ENCODE peak calls at places on chromosome 18, in five cellular contexts. E is activated CD8-positive, alpha-beta T cell treated with anti-CD3 and anti-CD28 coated beads for 36 hours; L is cardiac muscle cell; M is endodermal cell; F is foreskin fibroblast. Y is an unnamed sample.
A peak's percentile ranks its signal among the peaks of the same experiment; 100 is the strongest.

GRCh38 chr18:42508683-42509347 is 553.8 kb downstream of the PIK3C3 start:
- DNase-seq in L (no peak), F (no peak), M (no peak), E (no peak), Y (no peak)

GRCh38 chr18:14979875-14980274 is 231.9 kb downstream of the ANKRD30B start:
- DNase-seq in E (no peak), L (no peak), F (no peak), M (no peak), Y (no peak)

GRCh38 chr18:57660961-57661360 is 39.3 kb upstream of the NARS1 start:
- DNase-seq in M (no peak), F (peak; percentile 33), L (no peak), E (no peak), Y (peak; percentile 80)

GRCh38 chr18:75268206-75268605 is 57.6 kb downstream of the TSHZ1 start:
- DNase-seq in L (no peak), M (no peak), E (no peak), F (no peak), Y (no peak)

GRCh38 chr18:44679912-44680270 is 797 bp upstream of the SETBP1 start:
- DNase-seq in F (no peak), M (peak; percentile 82), E (peak; percentile 69), L (peak; percentile 82), Y (no peak)

GRCh38 chr18:75199327-75199726 is 9.6 kb downstream of the PTGR3 start:
- DNase-seq in M (no peak), L (no peak), E (no peak), F (no peak), Y (no peak)

GRCh38 chr18:43277164-43277600 is at the start of gene SYT4:
- DNase-seq in F (no peak), M (peak; percentile 94), L (peak; percentile 87), E (peak; percentile 2), Y (peak; percentile 5)

GRCh38 chr18:11994708-11995444 is 13.6 kb downstream of the IMPA2 start:
- DNase-seq in L (no peak), M (peak; percentile 92), F (peak; percentile 47), E (no peak), Y (peak; percentile 18)

GRCh38 chr18:26901020-26901419 is 35.5 kb upstream of the AQP4 start:
- DNase-seq in L (no peak), E (no peak), M (no peak), F (no peak), Y (no peak)

GRCh38 chr18:73563345-73563744 is 584.3 kb downstream of the FBXO15 start:
- DNase-seq in M (no peak), E (no peak), F (peak; percentile 85), L (no peak), Y (peak; percentile 54)

GRCh38 chr18:6595666-6596065 is 133.8 kb upstream of the ARHGAP28 start:
- DNase-seq in L (no peak), E (no peak), M (no peak), F (no peak), Y (no peak)

GRCh38 chr18:79068299-79068945 is 772 bp upstream of the ATP9B start:
- DNase-seq in M (no peak), F (peak; percentile 3), E (peak; percentile 61), L (no peak), Y (no peak)

GRCh38 chr18:46325836-46326235 is 221.7 kb downstream of the HAUS1 start:
- DNase-seq in E (no peak), M (peak; percentile 35), L (no peak), F (no peak), Y (no peak)

GRCh38 chr18:48785686-48786470 is 164.9 kb downstream of the SMAD7 start:
- DNase-seq in L (no peak), F (no peak), E (no peak), M (peak; percentile 44), Y (no peak)

GRCh38 chr18:49227456-49227855 is 233.0 kb downstream of the DYM start:
- DNase-seq in M (no peak), E (peak; percentile 75), L (no peak), F (no peak), Y (no peak)

GRCh38 chr18:45677408-45677807 is 46.6 kb upstream of the SLC14A1 start:
- DNase-seq in F (no peak), L (no peak), M (no peak), E (no peak), Y (no peak)

GRCh38 chr18:48031011-48031480 is 100.6 kb upstream of the SMAD2 start:
- DNase-seq in E (peak; percentile 27), M (peak; percentile 87), L (peak; percentile 77), F (peak; percentile 39), Y (peak; percentile 49)

GRCh38 chr18:7877609-7878008 is 310.5 kb downstream of the PTPRM start:
- DNase-seq in E (no peak), F (no peak), L (no peak), M (no peak), Y (no peak)
- TF ChIP-seq CTCF in E (no peak), F (no peak), L (no peak), M (no peak), Y (no peak)

DNA sequence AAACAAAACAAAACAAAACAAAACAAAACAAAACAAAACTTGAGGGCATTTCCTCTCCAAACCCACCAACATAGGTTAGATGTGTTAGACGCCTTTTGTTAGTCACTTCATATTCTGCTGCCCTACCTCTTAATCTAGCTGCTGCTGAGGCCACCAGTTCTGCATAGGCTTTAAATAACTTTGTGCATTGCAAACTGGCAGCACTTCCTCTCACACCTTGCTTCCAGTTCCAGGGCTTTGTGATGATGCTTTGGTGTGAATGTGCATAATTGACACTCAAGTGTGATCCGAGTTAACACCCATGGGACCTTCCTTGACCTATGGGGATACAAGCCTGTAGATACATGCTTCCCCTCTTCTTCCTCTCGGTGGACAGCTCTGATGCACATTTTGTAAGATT is 2.3 kb upstream of the SERPINB11 start:
- DNase-seq in E (no peak), M (peak; percentile 49), F (no peak), L (no peak), Y (no peak)
- TF ChIP-seq CTCF in E (no peak), M (no peak), F (no peak), L (no peak), Y (no peak)

GRCh38 chr18:23330423-23330822 is 122.7 kb upstream of the RIOK3 start:
- DNase-seq in L (no peak), E (no peak), M (no peak), F (no peak), Y (no peak)

GRCh38 chr18:23332356-23332755 is 120.7 kb upstream of the RIOK3 start:
- DNase-seq in L (no peak), M (no peak), F (no peak), E (no peak), Y (no peak)

GRCh38 chr18:23334569-23334968 is 118.5 kb upstream of the RIOK3 start:
- DNase-seq in L (no peak), M (no peak), F (no peak), E (no peak), Y (no peak)

GRCh38 chr18:23333827-23334226 is 119.3 kb upstream of the RIOK3 start:
- DNase-seq in E (no peak), L (no peak), M (no peak), F (no peak), Y (no peak)

GRCh38 chr18:23331091-23331920 is 121.8 kb upstream of the RIOK3 start:
- DNase-seq in M (peak; percentile 80), F (no peak), E (no peak), L (no peak), Y (no peak)
- TF ChIP-seq CTCF in M (peak; percentile 44), F (no peak), E (no peak), L (no peak), Y (no peak)

GRCh38 chr18:34352385-34353163 is 127.9 kb upstream of the NOL4 start:
- DNase-seq in L (peak; percentile 18), M (no peak), E (no peak), F (no peak), Y (no peak)
- TF ChIP-seq CTCF in L (no peak), M (peak; percentile 72), E (no peak), F (no peak), Y (no peak)

GRCh38 chr18:9441061-9441460 is 34.3 kb upstream of the RALBP1 start:
- DNase-seq in E (no peak), L (no peak), F (no peak), M (no peak), Y (no peak)

GRCh38 chr18:9435041-9435440 is 40.3 kb upstream of the RALBP1 start:
- DNase-seq in M (no peak), E (no peak), F (no peak), L (no peak), Y (no peak)

GRCh38 chr18:9437049-9437448 is 38.3 kb upstream of the RALBP1 start:
- DNase-seq in M (no peak), E (no peak), L (no peak), F (peak; percentile 51), Y (no peak)

GRCh38 chr18:9436176-9436575 is 39.1 kb upstream of the RALBP1 start:
- DNase-seq in L (no peak), E (no peak), M (no peak), F (no peak), Y (no peak)

DNA sequence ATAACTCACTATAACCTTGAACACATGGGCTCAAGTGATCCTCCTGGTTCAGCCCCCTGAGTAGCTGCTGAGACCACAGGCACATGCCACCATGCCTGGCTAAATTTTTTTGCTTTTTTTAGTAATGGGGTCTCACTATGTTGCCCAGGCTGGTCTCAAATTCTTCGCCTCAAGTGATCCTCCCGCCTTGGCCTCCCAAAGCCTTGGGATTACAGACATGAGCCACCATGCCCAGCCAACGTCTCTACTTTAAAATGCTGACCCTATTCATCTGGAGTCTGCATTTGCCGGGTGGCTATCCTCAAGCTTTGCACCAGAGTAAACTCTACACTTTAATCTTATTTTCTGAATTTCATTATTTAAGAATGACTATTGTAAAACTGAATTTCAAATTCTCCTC is 37.6 kb upstream of the RALBP1 start:
- DNase-seq in M (no peak), F (no peak), L (no peak), E (no peak), Y (no peak)
- TF ChIP-seq CTCF in M (no peak), F (no peak), L (no peak), E (no peak), Y (no peak)

DNA sequence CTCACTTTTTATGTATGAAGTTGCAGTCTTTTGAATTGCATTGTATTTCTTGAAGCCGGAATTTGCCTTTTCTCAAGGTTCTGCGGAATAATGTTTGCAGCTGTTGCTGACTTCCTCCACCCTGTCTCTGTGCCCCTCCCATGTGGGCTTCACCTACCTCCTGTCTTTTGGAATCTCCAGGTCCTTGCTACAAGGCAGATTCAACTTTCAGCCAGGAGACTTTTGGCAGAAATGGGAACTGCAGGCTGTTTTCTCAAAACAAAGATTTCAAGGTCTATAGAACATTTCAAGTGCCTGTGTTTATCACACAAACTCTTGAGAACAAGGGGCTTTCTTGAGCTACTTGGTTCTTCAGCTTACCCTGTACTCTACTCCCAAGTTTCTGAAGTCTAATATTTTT is 25.6 kb downstream of the ZNF236 start:
- DNase-seq in E (no peak), L (no peak), F (no peak), M (peak; percentile 80), Y (no peak)
- TF ChIP-seq CTCF in E (no peak), L (no peak), F (no peak), M (peak; percentile 65), Y (peak; percentile 43)